ENCODE peak calls at places on chromosomes 5 and 9, in seven cellular contexts. N, V, D, J, A, G and L are unnamed samples.

GRCh38 chr5:61578858-61579503 is 246.9 kb downstream of the ZSWIM6 start:
- DNase-seq in N (no peak), V (no peak), D (no peak), J (no peak), A (no peak), G (no peak), L (no peak)

GRCh38 chr9:34463098-34463900 is 4.7 kb downstream of the DNAI1 start:
- DNase-seq in N (no peak), V (no peak), D (no peak), J (no peak), A (peak; percentile 90), G (peak; percentile 29), L (no peak)

GRCh38 chr5:53055359-53055758 is 54.2 kb downstream of the MOCS2 start:
- DNase-seq in N (no peak), V (no peak), D (no peak), J (no peak), A (no peak), G (no peak), L (no peak)

GRCh38 chr9:86977205-86977835 is 30.0 kb upstream of the GAS1 start:
- DNase-seq in N (no peak), V (no peak), D (no peak), J (no peak), A (peak; percentile 42), G (no peak), L (no peak)

GRCh38 chr9:711761-712523 is 129.6 kb upstream of the DMRT1 start:
- DNase-seq in N (no peak), V (no peak), D (no peak), J (no peak), A (no peak), G (no peak), L (no peak)

GRCh38 chr9:133534346-133535284 is at the start of gene ADAMTSL2:
- DNase-seq in N (no peak), V (peak; percentile 38), D (no peak), J (peak; percentile 44), A (no peak), G (peak; percentile 68), L (no peak)

GRCh38 chr5:34833991-34834793 is 4.8 kb upstream of the TTC23L start:
- DNase-seq in N (no peak), V (no peak), D (no peak), J (no peak), A (no peak), G (no peak), L (no peak)

GRCh38 chr5:10563132-10563939 is 534 bp upstream of the ANKRD33B start:
- DNase-seq in N (no peak), V (no peak), D (peak; percentile 23), J (peak; percentile 42), A (peak; percentile 70), G (peak; percentile 63), L (no peak)

GRCh38 chr9:32248189-32248712 is 136.2 kb upstream of the ACO1 start:
- DNase-seq in N (no peak), V (no peak), D (no peak), J (no peak), A (no peak), G (no peak), L (no peak)

GRCh38 chr5:179221196-179221876 is 123.9 kb downstream of the ADAMTS2 start:
- DNase-seq in N (no peak), V (no peak), D (no peak), J (no peak), A (no peak), G (no peak), L (no peak)
- H3K9me3 ChIP-seq in N (peaks cover 7% of the 10 kb centered on the region), V (peaks cover 18% of the 10 kb centered on the region), D (no peaks in the 10 kb centered on the region), J (peaks cover 21% of the 10 kb centered on the region), A (peaks cover 48% of the 10 kb centered on the region), G (no peaks in the 10 kb centered on the region), L (peaks cover 20% of the 10 kb centered on the region)

GRCh38 chr5:150945947-150946346 is 41.2 kb upstream of the ZNF300 start:
- DNase-seq in N (no peak), V (no peak), D (no peak), J (no peak), A (no peak), G (peak; percentile 16), L (no peak)

GRCh38 chr5:150945501-150945900 is 40.7 kb upstream of the ZNF300 start:
- DNase-seq in N (no peak), V (no peak), D (no peak), J (no peak), A (peak; percentile 6), G (no peak), L (no peak)

GRCh38 chr5:150946351-150946905 is 41.6 kb upstream of the ZNF300 start:
- DNase-seq in N (peak; percentile 74), V (peak; percentile 70), D (no peak), J (no peak), A (no peak), G (peak; percentile 88), L (peak; percentile 2)

GRCh38 chr5:150948539-150948938 is 43.8 kb upstream of the ZNF300 start:
- DNase-seq in N (no peak), V (no peak), D (no peak), J (no peak), A (no peak), G (no peak), L (no peak)
- H3K9me3 ChIP-seq in N (peaks cover 96% of the 10 kb centered on the region), V (peaks cover 22% of the 10 kb centered on the region), D (no peaks in the 10 kb centered on the region), J (peaks cover 17% of the 10 kb centered on the region), A (peaks cover 52% of the 10 kb centered on the region), G (no peaks in the 10 kb centered on the region), L (peaks cover 22% of the 10 kb centered on the region)

DNA sequence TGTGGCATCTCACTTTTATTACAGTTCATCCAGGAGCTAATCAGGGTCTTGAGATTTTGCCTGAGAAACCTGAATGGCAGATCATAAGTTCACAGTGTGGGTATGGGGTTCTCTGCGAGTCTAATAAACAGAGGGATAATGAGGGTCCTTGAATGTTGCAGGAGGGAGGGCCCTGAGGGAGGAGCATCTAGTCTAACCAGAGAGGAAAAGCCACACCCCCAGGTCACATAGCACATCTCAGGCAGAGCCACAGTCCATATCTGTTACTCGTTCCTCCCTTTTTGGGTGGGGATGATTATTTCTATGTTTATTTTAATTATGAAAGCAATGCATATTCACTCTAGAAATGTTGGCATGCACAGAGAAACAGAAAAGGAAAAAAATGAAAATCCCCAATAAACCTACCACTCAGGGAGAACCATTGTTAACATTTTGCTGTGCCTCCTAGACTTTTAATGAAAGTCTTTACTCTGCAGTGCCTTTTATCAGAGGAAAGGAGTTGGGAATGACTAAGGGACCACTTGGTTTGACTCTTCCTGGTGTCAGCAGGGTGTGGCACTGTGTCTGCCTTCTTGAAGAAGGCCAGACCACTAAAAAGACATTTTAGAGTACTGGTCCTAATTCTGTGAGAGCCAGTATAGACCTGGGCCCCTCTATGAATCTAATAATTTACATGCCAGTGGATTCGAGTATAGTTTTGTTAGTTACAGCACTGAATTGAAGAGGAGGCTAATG is 2.8 kb downstream of the GALNT12 start:
- DNase-seq in N (no peak), V (no peak), D (no peak), J (no peak), A (no peak), G (no peak), L (no peak)
- H3K9me3 ChIP-seq in N (no peaks in the 10 kb centered on the region), V (no peaks in the 10 kb centered on the region), D (no peaks in the 10 kb centered on the region), J (no peaks in the 10 kb centered on the region), A (no peaks in the 10 kb centered on the region), G (no peaks in the 10 kb centered on the region), L (no peaks in the 10 kb centered on the region)

GRCh38 chr5:175034924-175035323 is 310.5 kb downstream of the MSX2 start:
- DNase-seq in N (no peak), V (no peak), D (no peak), J (no peak), A (no peak), G (no peak), L (no peak)

GRCh38 chr5:175032741-175033151 is 308.4 kb downstream of the MSX2 start:
- DNase-seq in N (no peak), V (no peak), D (no peak), J (no peak), A (no peak), G (no peak), L (no peak)

GRCh38 chr5:175037820-175038219 is 313.4 kb downstream of the MSX2 start:
- DNase-seq in N (no peak), V (no peak), D (no peak), J (no peak), A (no peak), G (no peak), L (no peak)

GRCh38 chr5:175032013-175032412 is 307.6 kb downstream of the MSX2 start:
- DNase-seq in N (no peak), V (no peak), D (no peak), J (no peak), A (no peak), G (no peak), L (no peak)

DNA sequence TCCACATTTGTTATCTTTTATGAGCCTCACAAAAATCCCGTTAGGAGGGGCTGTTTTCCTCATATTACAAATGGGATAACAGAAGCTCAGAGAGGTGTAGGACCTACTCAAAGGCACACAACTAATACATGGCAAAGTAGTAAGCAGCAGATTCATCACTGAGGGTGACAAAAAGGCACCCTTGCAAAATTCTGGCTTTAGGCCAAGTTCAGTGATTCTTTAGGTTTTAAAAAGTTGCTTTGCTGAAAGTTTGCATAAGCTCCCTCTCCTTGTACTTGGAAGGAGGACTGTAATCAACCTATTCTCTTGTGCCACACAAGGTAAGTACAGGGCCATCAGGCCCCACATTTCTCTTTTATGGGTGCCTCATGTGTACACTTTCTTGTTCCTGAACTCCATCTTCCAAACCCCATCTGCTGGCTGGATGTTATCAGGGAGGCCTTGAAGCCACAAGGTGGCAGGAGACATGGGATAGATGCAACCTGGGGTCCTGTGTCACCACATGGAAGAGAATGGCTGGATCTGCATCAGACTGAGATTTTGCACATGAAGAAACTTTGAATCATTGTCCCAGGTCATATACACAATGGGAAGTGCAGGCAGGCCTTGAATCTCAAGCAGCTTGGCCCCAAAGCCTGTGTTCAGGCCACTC is 311.6 kb downstream of the MSX2 start:
- DNase-seq in N (no peak), V (no peak), D (no peak), J (no peak), A (no peak), G (no peak), L (no peak)
- H3K9me3 ChIP-seq in N (peaks cover 4% of the 10 kb centered on the region), V (peaks cover 6% of the 10 kb centered on the region), D (no peaks in the 10 kb centered on the region), J (no peaks in the 10 kb centered on the region), A (peaks cover 10% of the 10 kb centered on the region), G (no peaks in the 10 kb centered on the region), L (peaks cover 8% of the 10 kb centered on the region)

GRCh38 chr5:73529081-73529480 is 30.8 kb downstream of the BTF3 start:
- DNase-seq in N (no peak), V (no peak), D (no peak), J (no peak), A (no peak), G (no peak), L (no peak)

GRCh38 chr5:73534001-73534547 is 31.4 kb downstream of the ANKRA2 start:
- DNase-seq in N (no peak), V (peak; percentile 17), D (no peak), J (no peak), A (no peak), G (no peak), L (no peak)

GRCh38 chr5:73532195-73532594 is 33.2 kb downstream of the ANKRA2 start:
- DNase-seq in N (no peak), V (peak; percentile 15), D (no peak), J (no peak), A (no peak), G (no peak), L (no peak)

GRCh38 chr5:73528248-73528647 is 30.0 kb downstream of the BTF3 start:
- DNase-seq in N (no peak), V (no peak), D (no peak), J (no peak), A (no peak), G (no peak), L (no peak)

GRCh38 chr5:73531356-73531755 is 33.1 kb downstream of the BTF3 start:
- DNase-seq in N (no peak), V (no peak), D (no peak), J (no peak), A (no peak), G (no peak), L (no peak)
- H3K9me3 ChIP-seq in N (no peaks in the 10 kb centered on the region), V (no peaks in the 10 kb centered on the region), D (no peaks in the 10 kb centered on the region), J (no peaks in the 10 kb centered on the region), A (peaks cover 4% of the 10 kb centered on the region), G (no peaks in the 10 kb centered on the region), L (peaks cover 9% of the 10 kb centered on the region)